ENCODE peak calls at places on chromosomes 3 and 15, in four cellular contexts. D is activated CD4-positive, alpha-beta T cell treated with anti-CD3 and anti-CD28 coated beads for 24 hours; E is T1000; X is Caco-2. K is an unnamed sample.

GRCh38 chr3:127967296-127967695 is 52.3 kb downstream of the KBTBD12 start:
- DNase-seq in D (no peak), X (no peak), E (no peak), K (no peak)

GRCh38 chr15:52745326-52746161 is 44.6 kb downstream of the ONECUT1 start:
- DNase-seq in X (no peak), E (no peak), D (no peak), K (no peak)

GRCh38 chr3:151439652-151440125 is 21.2 kb downstream of the IGSF10 start:
- DNase-seq in D (no peak), X (peak), E (peak), K (peak)

GRCh38 chr15:100520132-100520921 is 8.4 kb downstream of the CERS3 start:
- DNase-seq in E (no peak), X (no peak), D (no peak), K (no peak)

GRCh38 chr15:39205506-39206371 is 375.1 kb upstream of the THBS1 start:
- DNase-seq in E (no peak), X (no peak), D (no peak), K (no peak)

GRCh38 chr3:9901967-9902366 is 681 bp upstream of the IL17RE start:
- DNase-seq in E (no peak), X (no peak), D (no peak), K (no peak)

GRCh38 chr3:111745786-111746185 is 113.3 kb upstream of the PHLDB2 start:
- DNase-seq in E (no peak), D (no peak), X (no peak), K (no peak)

GRCh38 chr3:51971350-51971749 is 2.5 kb downstream of the ABHD14B start:
- DNase-seq in E (no peak), D (no peak), X (no peak), K (no peak)

GRCh38 chr15:88661041-88661765 is 22.4 kb downstream of the ISG20 start:
- DNase-seq in D (no peak), E (no peak), X (no peak), K (no peak)

GRCh38 chr3:178967184-178967532 is 104.5 kb downstream of the ZMAT3 start:
- DNase-seq in E (no peak), D (no peak), X (no peak), K (no peak)

GRCh38 chr15:66599536-66600239 is 33.9 kb upstream of the LCTL start:
- DNase-seq in D (no peak), E (no peak), X (no peak), K (no peak)

GRCh38 chr3:133895208-133896001 is at the start of gene RAB6B:
- DNase-seq in X (peak), E (peak), D (no peak), K (peak)

GRCh38 chr3:30186741-30187219 is 419.6 kb upstream of the TGFBR2 start:
- DNase-seq in D (no peak), E (no peak), X (no peak), K (no peak)

GRCh38 chr15:71469393-71469792 is 341.0 kb upstream of the NR2E3 start:
- DNase-seq in X (no peak), D (no peak), E (no peak), K (no peak)

GRCh38 chr3:42256135-42256819 is 9.7 kb downstream of the CCK start:
- DNase-seq in E (peak), D (no peak), X (no peak), K (no peak)

GRCh38 chr3:157573281-157573680 is 70.1 kb upstream of the VEPH1 start:
- DNase-seq in D (no peak), E (no peak), X (no peak), K (no peak)

GRCh38 chr3:76954412-76954811 is 85.5 kb upstream of the ROBO2 start:
- DNase-seq in X (no peak), D (no peak), E (no peak), K (no peak)

GRCh38 chr15:26260517-26261133 is 397.5 kb upstream of the ATP10A start:
- DNase-seq in X (peak), D (peak), E (no peak), K (no peak)

GRCh38 chr3:64684715-64685261 is 3.0 kb downstream of the ADAMTS9 start:
- DNase-seq in D (no peak), X (no peak), E (peak), K (no peak)

GRCh38 chr15:89361451-89362202 is 27.0 kb upstream of the POLG start:
- DNase-seq in X (peak), E (peak), D (peak), K (peak)

GRCh38 chr3:41362638-41363559 is 163.6 kb downstream of the CTNNB1 start:
- DNase-seq in X (no peak), D (no peak), E (peak), K (no peak)

GRCh38 chr15:42819781-42820180 is 82.9 kb upstream of the CDAN1 start:
- DNase-seq in X (no peak), D (no peak), E (no peak), K (no peak)

GRCh38 chr3:12178091-12178820 is 19.5 kb upstream of the TIMP4 start:
- DNase-seq in X (no peak), D (no peak), E (no peak), K (no peak)

GRCh38 chr15:99090011-99090699 is 14.7 kb upstream of the SYNM start:
- DNase-seq in E (no peak), D (no peak), X (no peak), K (no peak)

GRCh38 chr3:98903705-98904481 is 2.4 kb upstream of the DCBLD2 start:
- DNase-seq in E (no peak), X (no peak), D (no peak), K (no peak)